ENCODE peak calls at places on chromosome 19, in eight cellular contexts. K is gastrocnemius medialis, R is breast epithelium, V is neuronal stem cell, I is WERI-Rb-1, D is heart left ventricle, Q is H9, B is body of pancreas. F is an unnamed sample.

GRCh38 chr19:56601375-56601774 is 6.3 kb downstream of the ZNF71 start:
- DNase-seq in B (no peak), D (no peak), Q (no peak), R (no peak), K (no peak), I (no peak), V (no peak), F (no peak)

GRCh38 chr19:58538257-58539168 is 5.4 kb upstream of the TRIM28 start:
- DNase-seq in D (no peak), B (no peak), K (no peak), V (peak), Q (peak), R (no peak), I (no peak), F (no peak)

GRCh38 chr19:16062789-16063188 is 13.5 kb upstream of the TPM4 start:
- DNase-seq in Q (peak), B (peak), I (peak), K (no peak), R (no peak), V (no peak), D (no peak), F (no peak)

GRCh38 chr19:10568444-10568825 is 344 bp downstream of the CDKN2D start:
- DNase-seq in R (peak), D (no peak), V (no peak), K (no peak), B (peak), Q (peak), I (no peak), F (peak)

GRCh38 chr19:58067240-58067912 is 8.3 kb downstream of the ZNF135 start:
- DNase-seq in R (no peak), K (no peak), I (no peak), B (no peak), Q (no peak), D (no peak), V (no peak), F (no peak)

GRCh38 chr19:54873990-54874389 is at the start of gene FCAR:
- DNase-seq in R (no peak), D (no peak), Q (no peak), K (no peak), B (peak), I (no peak), V (no peak), F (no peak)

GRCh38 chr19:31300406-31300805 is 48.8 kb downstream of the TSHZ3 start:
- DNase-seq in I (no peak), R (no peak), B (no peak), Q (no peak), K (no peak), D (no peak), V (no peak), F (no peak)

GRCh38 chr19:35232912-35233311 is 4.4 kb upstream of the FAM187B start:
- DNase-seq in R (no peak), I (no peak), K (no peak), B (no peak), V (no peak), D (no peak), Q (no peak), F (no peak)

GRCh38 chr19:44903602-44904425 is 1.8 kb upstream of the APOE start:
- DNase-seq in Q (peak), B (peak), D (peak), V (peak), K (peak), I (peak), R (peak), F (no peak)

GRCh38 chr19:55537741-55538111 is 793 bp upstream of the SBK2 start:
- DNase-seq in I (no peak), K (no peak), Q (peak), V (no peak), R (no peak), B (no peak), D (no peak), F (no peak)

GRCh38 chr19:43966079-43966694 is 15.2 kb downstream of the ZNF221 start:
- DNase-seq in I (no peak), K (no peak), V (no peak), R (no peak), D (no peak), Q (no peak), B (no peak), F (no peak)

GRCh38 chr19:50607874-50608785 is 31.6 kb downstream of the SYT3 start:
- DNase-seq in B (peak), R (peak), K (no peak), V (peak), Q (peak), D (peak), I (peak), F (peak)

GRCh38 chr19:43848821-43849220 is 21.7 kb downstream of the ZNF283 start:
- DNase-seq in K (no peak), Q (no peak), B (no peak), D (no peak), R (no peak), I (no peak), V (no peak), F (no peak)

GRCh38 chr19:17149393-17150135 is 65.6 kb upstream of the USE1 start:
- DNase-seq in Q (no peak), K (no peak), V (no peak), D (peak), I (no peak), B (no peak), R (no peak), F (no peak)

GRCh38 chr19:18049390-18049789 is 37.3 kb downstream of the IL12RB1 start:
- DNase-seq in Q (no peak), V (no peak), K (peak), B (peak), D (peak), R (peak), I (no peak), F (no peak)

GRCh38 chr19:13902993-13903555 is 2.8 kb downstream of the BRME1 start:
- DNase-seq in V (no peak), B (no peak), K (no peak), I (peak), R (no peak), D (no peak), Q (no peak), F (no peak)

GRCh38 chr19:18785179-18786124 is 5.7 kb downstream of the COMP start:
- DNase-seq in I (peak), B (peak), K (peak), D (peak), V (peak), Q (peak), R (no peak), F (no peak)

GRCh38 chr19:41352609-41353465 is 885 bp downstream of the TGFB1 start:
- DNase-seq in B (peak), V (no peak), Q (peak), R (peak), K (peak), D (peak), I (peak), F (no peak)

GRCh38 chr19:47095707-47096704 is 17.6 kb downstream of the ZC3H4 start:
- DNase-seq in D (peak), B (peak), Q (no peak), R (peak), V (no peak), K (peak), I (no peak), F (no peak)
- H3K27ac ChIP-seq in D (no peak), B (peak), Q (no peak), R (peak), V (no peak), K (peak), I (no peak), F (peak)

GRCh38 chr19:792361-792885 is 4.8 kb upstream of the PTBP1 start:
- DNase-seq in R (no peak), V (no peak), K (no peak), Q (peak), I (no peak), D (no peak), B (no peak), F (no peak)
- H3K27ac ChIP-seq in R (no peak), V (no peak), K (peak), Q (no peak), I (peak), D (no peak), B (peak), F (peak)

GRCh38 chr19:344625-345319 is at the start of gene MIER2:
- DNase-seq in V (peak), R (peak), K (peak), B (peak), D (peak), Q (peak), I (peak), F (peak)
- H3K27ac ChIP-seq in V (no peak), R (peak), K (peak), B (peak), D (peak), Q (no peak), I (peak), F (peak)

GRCh38 chr19:34044011-34044410 is 128.3 kb upstream of the LSM14A start:
- DNase-seq in V (no peak), R (no peak), Q (no peak), K (no peak), D (no peak), B (no peak), I (no peak), F (no peak)

DNA sequence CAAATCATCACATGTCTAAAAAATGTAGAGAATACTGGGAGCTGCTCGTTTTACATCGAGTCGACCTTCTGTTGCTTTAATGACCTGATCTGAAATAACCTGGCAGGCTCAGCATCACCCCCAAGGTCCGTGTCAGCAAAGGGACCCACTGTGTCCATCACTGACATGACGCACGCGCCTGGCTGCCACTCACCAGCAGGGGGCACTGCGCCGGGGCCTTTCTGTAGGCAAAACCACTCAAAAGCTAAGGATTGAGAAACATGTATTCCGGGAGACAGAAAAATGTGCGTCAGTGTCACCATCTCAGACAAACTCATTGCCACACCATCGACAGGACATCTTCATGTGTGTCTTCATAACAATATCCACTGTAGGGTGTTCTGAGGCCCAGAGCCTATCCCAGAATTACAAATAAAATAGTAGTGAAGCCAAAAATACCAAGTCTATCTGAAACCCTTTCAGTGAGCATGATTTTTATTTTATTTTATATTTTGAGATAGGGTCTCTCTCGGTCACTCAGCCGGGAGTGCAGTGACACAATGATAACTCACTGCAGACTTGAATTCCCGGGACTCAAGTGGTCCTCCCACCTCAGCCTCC is 130.3 kb upstream of the LSM14A start:
- DNase-seq in R (no peak), I (peak), D (peak), B (peak), K (peak), V (peak), Q (peak), F (no peak)
- H3K27ac ChIP-seq in R (no peak), I (no peak), D (no peak), B (no peak), K (no peak), V (no peak), Q (no peak), F (no peak)

GRCh38 chr19:8357007-8357521 is 6.9 kb upstream of the ANGPTL4 start:
- DNase-seq in V (no peak), D (no peak), Q (no peak), K (no peak), B (no peak), I (no peak), R (no peak), F (no peak)

GRCh38 chr19:8352134-8352827 is 9.2 kb upstream of the KANK3 start:
- DNase-seq in B (no peak), V (no peak), K (no peak), Q (no peak), R (no peak), I (no peak), D (no peak), F (no peak)

GRCh38 chr19:8360196-8360595 is 3.8 kb upstream of the ANGPTL4 start:
- DNase-seq in V (no peak), R (no peak), I (no peak), K (no peak), B (no peak), D (no peak), Q (no peak), F (no peak)

GRCh38 chr19:8358948-8359347 is 5.0 kb upstream of the ANGPTL4 start:
- DNase-seq in D (no peak), Q (no peak), V (no peak), K (no peak), B (no peak), R (no peak), I (no peak), F (no peak)

GRCh38 chr19:8355631-8356402 is 8.1 kb upstream of the ANGPTL4 start:
- DNase-seq in V (no peak), I (no peak), K (peak), B (peak), D (no peak), Q (no peak), R (peak), F (peak)
- H3K27ac ChIP-seq in V (no peak), I (no peak), K (peak), B (peak), D (no peak), Q (no peak), R (no peak), F (peak)

F was measured in RWPE2.